ENCODE peak calls at places on chromosomes 6 and 20, in four cellular contexts. X, N, F and B are unnamed samples.

GRCh38 chr20:22607695-22608094 is 23.3 kb upstream of the FOXA2 start:
- DNase-seq in X (no peak), N (no peak), F (no peak), B (no peak)

GRCh38 chr20:25052255-25053206 is 5.4 kb downstream of the ACSS1 start:
- DNase-seq in X (no peak), N (no peak), F (peak), B (no peak)

GRCh38 chr6:35146453-35146852 is 5.3 kb upstream of the TCP11 start:
- DNase-seq in X (no peak), N (peak), F (no peak), B (peak)

GRCh38 chr20:64242003-64242796 is 13.3 kb upstream of the PCMTD2 start:
- DNase-seq in X (no peak), N (no peak), F (no peak), B (no peak)

GRCh38 chr6:33905081-33905609 is 101.3 kb upstream of the MLN start:
- DNase-seq in X (no peak), N (no peak), F (no peak), B (no peak)

GRCh38 chr6:26576929-26577719 is 19.6 kb upstream of the ABT1 start:
- DNase-seq in X (no peak), N (no peak), F (no peak), B (peak)

GRCh38 chr6:6057442-6058053 is 50.8 kb upstream of the NRN1 start:
- DNase-seq in X (no peak), N (no peak), F (peak), B (peak)

GRCh38 chr20:53599910-53600632 is 6.4 kb upstream of the ZNF217 start:
- DNase-seq in X (no peak), N (no peak), F (no peak), B (no peak)

GRCh38 chr6:160450849-160451248 is 102.7 kb downstream of the SLC22A3 start:
- DNase-seq in X (no peak), N (no peak), F (no peak), B (no peak)

GRCh38 chr6:91317247-91317646 is 730.4 kb upstream of the MAP3K7 start:
- DNase-seq in X (no peak), N (no peak), F (no peak), B (no peak)

GRCh38 chr6:52815167-52816092 is 11.8 kb upstream of the GSTA1 start:
- DNase-seq in X (peak), N (peak), F (peak), B (peak)

GRCh38 chr6:24358219-24358821 is 461 bp upstream of the DCDC2 start:
- DNase-seq in X (no peak), N (no peak), F (no peak), B (no peak)

GRCh38 chr20:58053391-58054055 is 174.9 kb downstream of the ANKRD60 start:
- DNase-seq in X (no peak), N (no peak), F (no peak), B (no peak)

GRCh38 chr20:1392693-1393506 is at the start of gene FKBP1A:
- DNase-seq in X (peak), N (peak), F (peak), B (peak)

GRCh38 chr6:79833264-79833663 is 114.1 kb downstream of the ELOVL4 start:
- DNase-seq in X (no peak), N (no peak), F (no peak), B (peak)

GRCh38 chr20:33803921-33804337 is 7.2 kb upstream of the CHMP4B start:
- DNase-seq in X (peak), N (peak), F (no peak), B (no peak)

GRCh38 chr6:44563397-44563796 is 175.9 kb downstream of the CDC5L start:
- DNase-seq in X (no peak), N (no peak), F (no peak), B (no peak)

GRCh38 chr6:3534599-3534998 is 77.7 kb upstream of the SLC22A23 start:
- DNase-seq in X (no peak), N (no peak), F (no peak), B (no peak)

GRCh38 chr6:116267879-116268588 is 11.7 kb downstream of the TSPYL1 start:
- DNase-seq in X (no peak), N (no peak), F (no peak), B (no peak)

GRCh38 chr20:561437-562231 is 18.0 kb upstream of the CSNK2A1 start:
- DNase-seq in X (peak), N (peak), F (peak), B (peak)

GRCh38 chr6:142960098-142960497 is 15.1 kb upstream of the HIVEP2 start:
- DNase-seq in X (no peak), N (no peak), F (no peak), B (no peak)

GRCh38 chr6:106379951-106380350 is 19.4 kb downstream of the CRYBG1 start:
- DNase-seq in X (no peak), N (no peak), F (no peak), B (no peak)